ENCODE peak calls at places on chromosomes 4 and X, in nine cellular contexts. J is lower lobe of right lung, O is neural crest cell, F is left lung, Z is Peyer's patch, D is endodermal cell, Q is epithelial cell of proximal tubule, T is uterus, E is mammary epithelial cell. R is an unnamed sample.

GRCh38 chrX:153505361-153505760 is 10.6 kb downstream of the BGN start:
- DNase-seq in J (no peak), O (no peak), F (no peak), Z (no peak), D (no peak), Q (no peak), T (no peak), E (no peak), R (no peak)

GRCh38 chr4:148112231-148112982 is 329.8 kb downstream of the NR3C2 start:
- DNase-seq in J (no peak), O (no peak), F (no peak), Z (no peak), D (no peak), Q (peak), T (no peak), E (peak), R (no peak)

GRCh38 chrX:35890699-35891098 is 28.8 kb upstream of the CFAP47 start:
- DNase-seq in J (no peak), O (no peak), F (no peak), Z (no peak), D (peak), Q (no peak), T (no peak), E (peak), R (no peak)

GRCh38 chrX:46376246-46376885 is 168.9 kb downstream of the ZNF674 start:
- DNase-seq in J (no peak), O (no peak), F (no peak), Z (no peak), D (peak), Q (peak), T (peak), E (peak), R (no peak)

GRCh38 chrX:69991685-69992084 is 58.1 kb downstream of the AWAT2 start:
- DNase-seq in J (no peak), O (no peak), F (no peak), Z (no peak), D (no peak), Q (no peak), T (no peak), E (no peak), R (no peak)

GRCh38 chrX:124717537-124717936 is 371.2 kb downstream of the SH2D1A start:
- DNase-seq in J (no peak), O (no peak), F (no peak), Z (no peak), D (no peak), Q (no peak), T (no peak), E (no peak), R (no peak)

GRCh38 chr4:2066571-2067445 is 7.7 kb downstream of the NAT8L start:
- DNase-seq in J (no peak), O (no peak), F (peak), Z (no peak), D (peak), Q (no peak), T (no peak), E (no peak), R (no peak)

GRCh38 chrX:153828723-153829548 is 1.4 kb downstream of the PDZD4 start:
- DNase-seq in J (no peak), O (no peak), F (no peak), Z (no peak), D (peak), Q (no peak), T (no peak), E (no peak), R (no peak)

GRCh38 chrX:31301941-31302340 is 230.1 kb upstream of the FTHL17 start:
- DNase-seq in J (no peak), O (no peak), F (no peak), Z (no peak), D (no peak), Q (no peak), T (no peak), E (no peak), R (no peak)

GRCh38 chrX:110394653-110395052 is 36.0 kb downstream of the RTL9 start:
- DNase-seq in J (no peak), O (no peak), F (no peak), Z (no peak), D (no peak), Q (no peak), T (no peak), E (peak), R (no peak)

GRCh38 chrX:107485019-107485418 is 35.6 kb downstream of the FRMPD3 start:
- DNase-seq in J (no peak), O (no peak), F (no peak), Z (no peak), D (peak), Q (no peak), T (no peak), E (no peak), R (no peak)
- TF ChIP-seq CTCF in J (no peak), O (no peak), F (no peak), Z (no peak), D (peak), Q (no peak), T (no peak), E (peak), R (no peak)

GRCh38 chr4:80592950-80593349 is 257.4 kb downstream of the CFAP299 start:
- DNase-seq in J (no peak), O (no peak), F (no peak), Z (no peak), D (no peak), Q (no peak), T (no peak), E (no peak), R (no peak)
- TF ChIP-seq CTCF in J (no peak), O (peak), F (no peak), Z (no peak), D (peak), Q (peak), T (no peak), E (peak), R (peak)

GRCh38 chrX:318739-319578 is at the start of gene GTPBP6:
- DNase-seq in J (peak), O (peak), F (peak), Z (peak), D (peak), Q (peak), T (peak), E (peak), R (peak)
- TF ChIP-seq CTCF in J (peak), O (no peak), F (no peak), Z (no peak), D (peak), Q (no peak), T (peak), E (peak), R (no peak)

GRCh38 chr4:7067523-7068278 is at the start of gene GRPEL1:
- DNase-seq in J (peak), O (peak), F (peak), Z (peak), D (peak), Q (peak), T (peak), E (peak), R (peak)
- TF ChIP-seq CTCF in J (peak), O (no peak), F (no peak), Z (no peak), D (no peak), Q (no peak), T (peak), E (no peak), R (no peak)

GRCh38 chr4:176277162-176277904 is 8.3 kb upstream of the ASB5 start:
- DNase-seq in J (peak), O (peak), F (no peak), Z (no peak), D (peak), Q (no peak), T (peak), E (peak), R (no peak)
- TF ChIP-seq CTCF in J (peak), O (peak), F (peak), Z (peak), D (peak), Q (peak), T (peak), E (peak), R (peak)

GRCh38 chr4:116183241-116183640 is 902.1 kb downstream of the TRAM1L1 start:
- DNase-seq in J (no peak), O (no peak), F (no peak), Z (no peak), D (no peak), Q (no peak), T (no peak), E (no peak), R (no peak)

GRCh38 chr4:116180056-116180690 is 905.2 kb downstream of the TRAM1L1 start:
- DNase-seq in J (no peak), O (no peak), F (no peak), Z (no peak), D (no peak), Q (no peak), T (no peak), E (peak), R (no peak)
- TF ChIP-seq CTCF in J (peak), O (peak), F (peak), Z (no peak), D (peak), Q (peak), T (no peak), E (peak), R (peak)

GRCh38 chr4:25111648-25112196 is 48.5 kb downstream of the SEPSECS start:
- DNase-seq in J (no peak), O (no peak), F (no peak), Z (no peak), D (no peak), Q (no peak), T (no peak), E (no peak), R (no peak)
- TF ChIP-seq CTCF in J (no peak), O (no peak), F (no peak), Z (no peak), D (no peak), Q (no peak), T (no peak), E (no peak), R (no peak)

R was measured in type B pancreatic cell.